ENCODE peak calls at places on chromosomes 13 and 19, in eight cellular contexts. Y, N, I, Z, K, A, H and S are unnamed samples. For H3K9me3, the result is how much of the 10 kb centered on the place peaks cover.

GRCh38 chr13:25692156-25692555 is 320.4 kb downstream of the ATP8A2 start:
- DNase-seq in H (no peak), K (no peak), I (no peak), A (no peak), Z (no peak), Y (no peak), N (no peak), S (peak)

GRCh38 chr13:101626925-101627555 is 174.6 kb downstream of the ITGBL1 start:
- DNase-seq in K (no peak), H (no peak), Y (no peak), I (no peak), N (peak), A (peak), Z (no peak), S (no peak)

GRCh38 chr13:109331898-109332297 is 454.5 kb downstream of the IRS2 start:
- DNase-seq in K (no peak), N (peak), Z (no peak), A (no peak), I (no peak), Y (no peak), H (no peak), S (peak)

GRCh38 chr13:110116072-110116487 is 190.9 kb downstream of the COL4A1 start:
- DNase-seq in A (peak), N (peak), H (peak), Z (peak), Y (peak), K (peak), I (no peak), S (no peak)

GRCh38 chr13:38819053-38819452 is 132.2 kb downstream of the FREM2 start:
- DNase-seq in H (no peak), A (no peak), Y (no peak), N (peak), K (no peak), I (no peak), Z (no peak), S (peak)

GRCh38 chr13:86282450-86282849 is 483.2 kb upstream of the SLITRK6 start:
- DNase-seq in A (no peak), H (no peak), Z (no peak), I (no peak), K (no peak), N (no peak), Y (no peak), S (no peak)

GRCh38 chr13:73045036-73045435 is 13.8 kb upstream of the KLF5 start:
- DNase-seq in N (no peak), I (no peak), H (no peak), Y (no peak), K (no peak), Z (no peak), A (no peak), S (no peak)

GRCh38 chr19:40139533-40140287 is 49.0 kb upstream of the ZNF780A start:
- DNase-seq in H (no peak), Z (no peak), N (peak), A (peak), Y (no peak), I (no peak), K (no peak), S (no peak)

GRCh38 chr13:42720116-42720857 is 61.1 kb upstream of the FAM216B start:
- DNase-seq in Y (no peak), Z (no peak), I (no peak), A (no peak), N (no peak), K (no peak), H (no peak), S (no peak)

GRCh38 chr13:21395953-21396352 is 63.1 kb downstream of the ZDHHC20 start:
- DNase-seq in H (no peak), Y (no peak), N (no peak), K (no peak), A (peak), I (no peak), Z (no peak), S (no peak)

GRCh38 chr19:58538257-58539168 is 5.4 kb upstream of the TRIM28 start:
- DNase-seq in A (no peak), N (peak), Z (peak), K (no peak), H (no peak), Y (no peak), I (no peak), S (no peak)

GRCh38 chr19:30344446-30345425 is 27.4 kb upstream of the ZNF536 start:
- DNase-seq in H (no peak), K (no peak), I (no peak), Z (no peak), A (no peak), Y (no peak), N (no peak), S (no peak)

GRCh38 chr13:24203726-24204295 is 43.3 kb downstream of the SPATA13 start:
- DNase-seq in Z (no peak), A (no peak), N (no peak), Y (no peak), H (no peak), I (no peak), K (no peak), S (no peak)

GRCh38 chr19:4415352-4415751 is 12.9 kb downstream of the CHAF1A start:
- DNase-seq in H (no peak), K (no peak), N (no peak), Y (peak), I (no peak), Z (no peak), A (no peak), S (no peak)

GRCh38 chr13:24684600-24684998 is 4.4 kb downstream of the ATP12A start:
- DNase-seq in Z (no peak), A (peak), I (no peak), H (no peak), Y (no peak), N (no peak), K (no peak), S (no peak)

GRCh38 chr19:2032296-2032941 is 16.9 kb upstream of the BTBD2 start:
- DNase-seq in Y (peak), I (no peak), K (peak), A (peak), H (peak), Z (peak), N (peak), S (peak)

GRCh38 chr19:45973564-45974338 is at the start of gene NOVA2:
- DNase-seq in N (peak), Y (peak), Z (peak), I (no peak), H (peak), A (no peak), K (peak), S (peak)
- H3K4me3 ChIP-seq in N (no peak), Y (peak), Z (no peak), I (no peak), H (peak), A (no peak), K (peak), S (no peak)

DNA sequence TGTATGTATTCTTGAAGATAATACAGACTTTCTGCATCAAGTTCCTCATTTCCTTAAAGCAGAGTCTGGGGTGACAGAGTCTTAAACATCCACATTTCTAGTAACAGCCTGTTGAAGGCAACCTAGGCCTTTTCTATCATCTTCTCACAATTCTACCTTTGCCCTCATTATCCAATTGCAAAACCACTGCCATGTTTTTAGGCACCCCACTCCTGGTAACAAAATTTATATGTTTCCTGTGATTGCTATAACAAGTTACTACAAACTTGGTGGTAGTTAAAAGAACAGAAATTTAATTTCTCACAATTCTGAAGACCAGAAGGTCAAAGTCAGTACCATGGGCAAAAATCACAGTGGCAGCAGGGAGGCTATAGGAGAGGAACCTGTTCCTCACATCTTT is 33.1 kb downstream of the TUBA3C start:
- DNase-seq in K (no peak), I (no peak), A (no peak), Z (no peak), H (no peak), N (no peak), Y (no peak), S (no peak)
- H3K9me3 ChIP-seq in K (under half), I (under half), A (under half), Z (under half), H (under half), N (under half), Y (under half), S (under half)

GRCh38 chr19:49809155-49809986 is 3.7 kb downstream of the FUZ start:
- DNase-seq in I (peak), Y (peak), K (peak), Z (peak), N (peak), A (peak), H (peak), S (no peak)
- H3K4me3 ChIP-seq in I (peak), Y (peak), K (peak), Z (peak), N (peak), A (peak), H (peak), S (no peak)

DNA sequence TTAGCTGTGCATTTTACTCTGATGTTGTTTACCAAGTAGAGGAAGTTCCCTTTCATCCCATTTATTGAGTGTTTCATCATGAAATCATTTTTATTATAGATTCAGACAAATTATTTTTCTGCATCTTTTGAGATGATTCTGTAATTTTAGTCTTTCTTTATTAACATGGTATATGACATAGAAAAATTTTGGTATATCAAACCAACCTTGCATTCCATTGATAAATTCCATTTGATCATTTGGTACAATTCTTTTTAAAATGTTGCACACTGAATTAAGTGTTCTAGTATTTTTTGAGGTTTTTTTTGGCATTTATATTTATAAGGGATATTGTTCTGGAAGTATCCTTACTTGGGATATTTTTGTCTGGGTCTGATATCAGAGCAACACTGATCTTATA is 308.4 kb downstream of the DLEU7 start:
- DNase-seq in N (no peak), Y (no peak), K (no peak), I (no peak), H (no peak), Z (no peak), A (no peak), S (no peak)
- H3K9me3 ChIP-seq in N (under half), Y (under half), K (under half), I (under half), H (under half), Z (under half), A (under half), S (under half)